ENCODE peak calls at places on chromosome 20, in five cellular contexts. One of them, this sample, is unnamed.

GRCh38 chr20:52001999-52002666 is 189.4 kb downstream of the ZFP64 start:
- DNase-seq in upper lobe of right lung: no peak
- DNase-seq in mammary epithelial cell: no peak
- DNase-seq in heart right ventricle: no peak
- DNase-seq in HFF-Myc: peak; percentile 61
- DNase-seq in this sample: no peak

GRCh38 chr20:15236812-15237211 is 899.4 kb upstream of the FLRT3 start:
- DNase-seq in upper lobe of right lung: no peak
- DNase-seq in mammary epithelial cell: peak; percentile 67
- DNase-seq in heart right ventricle: no peak
- DNase-seq in HFF-Myc: peak; percentile 29
- DNase-seq in this sample: no peak

GRCh38 chr20:17652411-17652810 is 29.6 kb downstream of the RRBP1 start:
- DNase-seq in upper lobe of right lung: peak; percentile 42
- DNase-seq in mammary epithelial cell: no peak
- DNase-seq in heart right ventricle: no peak
- DNase-seq in HFF-Myc: no peak
- DNase-seq in this sample: peak; percentile 64

GRCh38 chr20:59074456-59074855 is 31.9 kb upstream of the PRELID3B start:
- DNase-seq in upper lobe of right lung: no peak
- DNase-seq in mammary epithelial cell: peak; percentile 68
- DNase-seq in heart right ventricle: no peak
- DNase-seq in HFF-Myc: no peak
- DNase-seq in this sample: no peak

GRCh38 chr20:60073086-60073485 is 114.9 kb downstream of the CDH26 start:
- DNase-seq in upper lobe of right lung: no peak
- DNase-seq in mammary epithelial cell: no peak
- DNase-seq in heart right ventricle: no peak
- DNase-seq in HFF-Myc: no peak
- DNase-seq in this sample: no peak

GRCh38 chr20:5039255-5039657 is 37.9 kb upstream of the SLC23A2 start:
- DNase-seq in upper lobe of right lung: no peak
- DNase-seq in mammary epithelial cell: no peak
- DNase-seq in heart right ventricle: no peak
- DNase-seq in HFF-Myc: no peak
- DNase-seq in this sample: peak; percentile 80

GRCh38 chr20:32707691-32708581 is 34.2 kb upstream of the C20orf203 start:
- DNase-seq in upper lobe of right lung: no peak
- DNase-seq in mammary epithelial cell: no peak
- DNase-seq in heart right ventricle: peak; percentile 14
- DNase-seq in HFF-Myc: no peak
- DNase-seq in this sample: no peak

GRCh38 chr20:41078329-41078728 is 49.7 kb downstream of the TOP1 start:
- DNase-seq in upper lobe of right lung: no peak
- DNase-seq in mammary epithelial cell: peak; percentile 27
- DNase-seq in heart right ventricle: peak; percentile 32
- DNase-seq in HFF-Myc: no peak
- DNase-seq in this sample: no peak

GRCh38 chr20:44601801-44602204 is 19.4 kb downstream of the PKIG start:
- DNase-seq in upper lobe of right lung: no peak
- DNase-seq in mammary epithelial cell: no peak
- DNase-seq in heart right ventricle: peak; percentile 88
- DNase-seq in HFF-Myc: no peak
- DNase-seq in this sample: no peak

GRCh38 chr20:8602389-8603116 is 466.3 kb upstream of the PLCB4 start:
- DNase-seq in upper lobe of right lung: no peak
- DNase-seq in mammary epithelial cell: no peak
- DNase-seq in heart right ventricle: no peak
- DNase-seq in HFF-Myc: no peak
- DNase-seq in this sample: no peak

GRCh38 chr20:21812384-21812783 is 106.9 kb downstream of the PAX1 start:
- DNase-seq in upper lobe of right lung: no peak
- DNase-seq in mammary epithelial cell: no peak
- DNase-seq in heart right ventricle: no peak
- DNase-seq in HFF-Myc: no peak
- DNase-seq in this sample: no peak

GRCh38 chr20:23536601-23537000 is 31.7 kb downstream of the CST9L start:
- DNase-seq in upper lobe of right lung: no peak
- DNase-seq in mammary epithelial cell: no peak
- DNase-seq in heart right ventricle: no peak
- DNase-seq in HFF-Myc: no peak
- DNase-seq in this sample: no peak

GRCh38 chr20:25544316-25544715 is 41.0 kb downstream of the NINL start:
- DNase-seq in upper lobe of right lung: no peak
- DNase-seq in mammary epithelial cell: no peak
- DNase-seq in heart right ventricle: no peak
- DNase-seq in HFF-Myc: no peak
- DNase-seq in this sample: no peak

GRCh38 chr20:41494451-41494850 is 123.7 kb downstream of the CHD6 start:
- DNase-seq in upper lobe of right lung: no peak
- DNase-seq in mammary epithelial cell: no peak
- DNase-seq in heart right ventricle: no peak
- DNase-seq in HFF-Myc: no peak
- DNase-seq in this sample: no peak

GRCh38 chr20:39309458-39309857 is 347.3 kb downstream of the DHX35 start:
- DNase-seq in upper lobe of right lung: no peak
- DNase-seq in mammary epithelial cell: no peak
- DNase-seq in heart right ventricle: no peak
- DNase-seq in HFF-Myc: no peak
- DNase-seq in this sample: no peak

GRCh38 chr20:44633872-44634600 is 17.5 kb downstream of the ADA start:
- DNase-seq in upper lobe of right lung: no peak
- DNase-seq in mammary epithelial cell: no peak
- DNase-seq in heart right ventricle: no peak
- DNase-seq in HFF-Myc: no peak
- DNase-seq in this sample: no peak

GRCh38 chr20:17939622-17940446 is 28.8 kb downstream of the SNX5 start:
- DNase-seq in upper lobe of right lung: no peak
- DNase-seq in mammary epithelial cell: no peak
- DNase-seq in heart right ventricle: no peak
- DNase-seq in HFF-Myc: no peak
- DNase-seq in this sample: no peak

GRCh38 chr20:24034820-24035219 is 46.2 kb upstream of the GGTLC1 start:
- DNase-seq in upper lobe of right lung: no peak
- DNase-seq in mammary epithelial cell: peak; percentile 79
- DNase-seq in heart right ventricle: no peak
- DNase-seq in HFF-Myc: no peak
- DNase-seq in this sample: no peak

DNA sequence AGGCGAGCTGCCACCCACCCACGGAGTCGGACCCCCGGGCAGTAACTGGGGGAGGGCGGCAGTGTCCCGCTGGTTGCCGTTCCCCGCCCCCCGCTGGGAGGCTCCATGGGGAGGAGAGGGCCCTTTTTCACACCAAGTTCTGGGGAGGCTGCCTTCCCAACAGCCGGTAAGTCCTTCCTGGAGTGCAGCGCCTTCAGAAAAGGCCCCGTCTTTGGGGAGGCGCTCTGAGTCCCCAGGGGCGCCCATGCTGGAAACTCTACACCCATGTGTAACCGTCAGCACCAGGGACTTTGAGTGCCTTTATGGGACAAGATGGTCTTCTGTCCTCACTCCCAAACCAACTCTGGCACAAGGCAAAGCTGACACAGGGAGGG is 435 bp upstream of the SOX18 start:
- DNase-seq in upper lobe of right lung: no peak
- DNase-seq in mammary epithelial cell: no peak
- DNase-seq in heart right ventricle: peak; percentile 64
- DNase-seq in HFF-Myc: no peak
- DNase-seq in this sample: no peak
- H3K4me3 ChIP-seq in upper lobe of right lung: peak overlapping the region; percentile 43
- H3K4me3 ChIP-seq in mammary epithelial cell: no peak overlapping the region
- H3K4me3 ChIP-seq in heart right ventricle: peak overlapping the region; percentile 59
- H3K4me3 ChIP-seq in HFF-Myc: no peak overlapping the region
- H3K4me3 ChIP-seq in this sample: peak overlapping the region; percentile 22

GRCh38 chr20:49811825-49812462 is 684 bp upstream of the SLC9A8 start:
- DNase-seq in upper lobe of right lung: no peak
- DNase-seq in mammary epithelial cell: no peak
- DNase-seq in heart right ventricle: no peak
- DNase-seq in HFF-Myc: peak; percentile 21
- DNase-seq in this sample: no peak

GRCh38 chr20:49813305-49813974 is 812 bp downstream of the SLC9A8 start:
- DNase-seq in upper lobe of right lung: no peak
- DNase-seq in mammary epithelial cell: no peak
- DNase-seq in heart right ventricle: no peak
- DNase-seq in HFF-Myc: no peak
- DNase-seq in this sample: no peak

GRCh38 chr20:49810491-49811190 is 2.0 kb upstream of the SLC9A8 start:
- DNase-seq in upper lobe of right lung: no peak
- DNase-seq in mammary epithelial cell: no peak
- DNase-seq in heart right ventricle: no peak
- DNase-seq in HFF-Myc: no peak
- DNase-seq in this sample: no peak

GRCh38 chr20:49812463-49813304 is at the start of gene SLC9A8:
- DNase-seq in upper lobe of right lung: peak; percentile 95
- DNase-seq in mammary epithelial cell: peak; percentile 98
- DNase-seq in heart right ventricle: peak; percentile 92
- DNase-seq in HFF-Myc: peak; percentile 82
- DNase-seq in this sample: peak; percentile 96

DNA sequence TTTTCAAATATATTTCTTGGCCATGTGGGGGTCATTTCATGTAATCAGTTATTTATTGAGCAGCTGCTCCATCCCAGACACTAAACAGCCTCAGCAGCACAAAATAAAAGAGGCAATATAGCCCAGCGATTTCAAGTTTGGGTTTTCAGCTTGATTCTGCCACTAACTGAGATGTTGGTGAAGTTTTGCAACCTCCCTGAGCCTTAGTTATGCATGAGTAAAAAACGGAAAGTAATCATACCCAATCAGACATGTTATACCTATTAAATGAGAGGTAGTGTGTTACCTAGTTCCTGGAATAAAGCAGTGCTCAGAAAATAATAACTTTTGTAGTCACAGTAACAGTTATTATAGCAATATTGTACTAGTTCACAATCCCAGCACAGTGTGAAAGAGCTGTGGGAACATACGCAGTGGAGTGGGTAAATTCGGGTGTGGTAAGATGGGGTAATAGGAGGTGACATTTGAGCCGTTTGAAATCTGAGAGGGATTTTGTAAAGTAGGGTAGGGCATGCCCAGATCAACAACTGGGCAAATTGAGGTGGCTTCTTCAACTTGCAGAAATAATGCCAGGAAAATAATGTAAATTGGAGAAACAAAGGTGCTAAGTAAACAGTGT is 1.5 kb downstream of the SLC9A8 start:
- DNase-seq in upper lobe of right lung: no peak
- DNase-seq in mammary epithelial cell: peak; percentile 37
- DNase-seq in heart right ventricle: no peak
- DNase-seq in HFF-Myc: no peak
- DNase-seq in this sample: no peak
- H3K4me3 ChIP-seq in upper lobe of right lung: no peak overlapping the region
- H3K4me3 ChIP-seq in mammary epithelial cell: no peak overlapping the region
- H3K4me3 ChIP-seq in heart right ventricle: no peak overlapping the region
- H3K4me3 ChIP-seq in HFF-Myc: peak overlapping the region; percentile 83
- H3K4me3 ChIP-seq in this sample: peak overlapping the region; percentile 83

DNA sequence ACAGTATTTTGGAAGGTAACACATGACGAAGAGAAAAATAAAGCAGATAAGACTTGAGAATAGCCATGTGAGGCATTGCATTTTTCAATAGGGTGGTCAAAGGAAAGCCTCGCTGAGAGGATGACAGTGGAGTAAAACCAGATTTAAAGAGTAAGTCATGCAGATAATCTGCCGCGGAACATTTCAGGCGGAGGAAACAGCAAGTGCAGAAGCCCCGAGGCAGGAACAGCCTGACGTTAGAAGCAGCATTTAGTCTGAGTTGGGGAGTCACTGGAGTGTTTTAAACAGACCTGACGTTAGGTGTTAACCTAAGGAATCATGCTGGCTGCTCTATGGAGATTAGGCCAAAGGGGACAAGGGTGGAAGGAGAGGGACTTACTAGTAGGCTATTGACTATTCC is 65.0 kb upstream of the VSTM2L start:
- DNase-seq in upper lobe of right lung: no peak
- DNase-seq in mammary epithelial cell: no peak
- DNase-seq in heart right ventricle: no peak
- DNase-seq in HFF-Myc: no peak
- DNase-seq in this sample: no peak
- H3K4me3 ChIP-seq in upper lobe of right lung: no peak overlapping the region
- H3K4me3 ChIP-seq in mammary epithelial cell: no peak overlapping the region
- H3K4me3 ChIP-seq in heart right ventricle: no peak overlapping the region
- H3K4me3 ChIP-seq in HFF-Myc: no peak overlapping the region
- H3K4me3 ChIP-seq in this sample: no peak overlapping the region

GRCh38 chr20:10653593-10654288 is 20.1 kb downstream of the JAG1 start:
- DNase-seq in upper lobe of right lung: no peak
- DNase-seq in mammary epithelial cell: no peak
- DNase-seq in heart right ventricle: peak; percentile 62
- DNase-seq in HFF-Myc: no peak
- DNase-seq in this sample: no peak

GRCh38 chr20:10655723-10656122 is 18.1 kb downstream of the JAG1 start:
- DNase-seq in upper lobe of right lung: no peak
- DNase-seq in mammary epithelial cell: no peak
- DNase-seq in heart right ventricle: no peak
- DNase-seq in HFF-Myc: no peak
- DNase-seq in this sample: no peak

GRCh38 chr20:10652660-10653191 is 21.1 kb downstream of the JAG1 start:
- DNase-seq in upper lobe of right lung: no peak
- DNase-seq in mammary epithelial cell: no peak
- DNase-seq in heart right ventricle: no peak
- DNase-seq in HFF-Myc: no peak
- DNase-seq in this sample: no peak

GRCh38 chr20:10656270-10656669 is 17.5 kb downstream of the JAG1 start:
- DNase-seq in upper lobe of right lung: no peak
- DNase-seq in mammary epithelial cell: no peak
- DNase-seq in heart right ventricle: no peak
- DNase-seq in HFF-Myc: no peak
- DNase-seq in this sample: no peak

DNA sequence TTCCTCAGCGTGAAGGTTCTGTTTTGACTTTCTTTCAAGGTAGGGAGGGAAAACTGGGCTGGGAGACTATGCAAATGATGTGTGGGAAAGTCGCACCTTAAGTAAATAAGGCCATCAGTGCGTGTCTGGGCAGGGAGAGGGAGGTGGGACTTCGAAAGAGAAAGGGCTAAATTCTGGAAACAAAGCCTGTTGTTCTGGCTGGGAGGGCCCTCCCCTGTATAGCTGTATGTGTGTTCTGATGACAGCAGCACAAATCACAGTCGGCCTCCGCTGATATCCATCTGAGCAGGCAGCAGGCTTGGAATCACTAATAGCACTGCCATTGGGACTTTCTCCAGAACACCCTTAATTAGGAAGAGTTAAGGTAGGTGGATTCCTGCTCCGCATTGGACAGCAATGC is 19.2 kb downstream of the JAG1 start:
- DNase-seq in upper lobe of right lung: no peak
- DNase-seq in mammary epithelial cell: peak; percentile 94
- DNase-seq in heart right ventricle: no peak
- DNase-seq in HFF-Myc: no peak
- DNase-seq in this sample: no peak
- H3K4me3 ChIP-seq in upper lobe of right lung: no peak overlapping the region
- H3K4me3 ChIP-seq in mammary epithelial cell: no peak overlapping the region
- H3K4me3 ChIP-seq in heart right ventricle: no peak overlapping the region
- H3K4me3 ChIP-seq in HFF-Myc: no peak overlapping the region
- H3K4me3 ChIP-seq in this sample: no peak overlapping the region

DNA sequence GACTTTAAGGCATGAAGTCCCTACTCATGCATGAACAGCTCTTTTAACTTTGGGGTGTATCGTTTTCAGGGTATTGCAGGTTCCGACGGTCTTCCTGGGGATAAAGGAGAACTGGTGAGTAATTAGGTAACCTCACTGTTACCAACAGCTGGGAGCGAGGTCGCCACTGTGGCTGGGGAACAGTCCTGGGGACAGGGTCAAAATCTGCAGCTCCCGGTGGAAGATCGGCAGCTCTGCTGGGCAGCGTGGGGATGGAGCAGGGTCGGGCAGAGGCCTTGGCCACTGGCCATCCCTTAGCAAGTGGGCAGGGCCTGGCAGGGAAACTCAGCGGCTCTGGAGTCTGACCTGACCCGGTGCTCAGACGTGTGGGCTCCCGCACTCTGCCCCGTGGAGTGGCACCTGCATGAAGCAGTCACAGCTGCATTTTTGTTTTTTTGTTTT is 16.1 kb downstream of the COL9A3 start:
- DNase-seq in upper lobe of right lung: no peak
- DNase-seq in mammary epithelial cell: no peak
- DNase-seq in heart right ventricle: no peak
- DNase-seq in HFF-Myc: no peak
- DNase-seq in this sample: peak; percentile 81
- H3K4me3 ChIP-seq in upper lobe of right lung: no peak overlapping the region
- H3K4me3 ChIP-seq in mammary epithelial cell: no peak overlapping the region
- H3K4me3 ChIP-seq in heart right ventricle: no peak overlapping the region
- H3K4me3 ChIP-seq in HFF-Myc: no peak overlapping the region
- H3K4me3 ChIP-seq in this sample: peak overlapping the region; percentile 31